ENCODE peak calls at places on chromosomes 5 and 9, in four cellular contexts. F is transverse colon, O is HepG2, W is H1. B is an unnamed sample.

GRCh38 chr5:153618857-153619256 is 128.4 kb downstream of the GRIA1 start:
- DNase-seq in F (no peak), O (no peak), W (no peak), B (no peak)

GRCh38 chr5:55989860-55990259 is 4.9 kb downstream of the IL6ST start:
- DNase-seq in F (no peak), O (peak), W (no peak), B (no peak)

GRCh38 chr5:163645421-163646416 is 140.3 kb downstream of the MAT2B start:
- DNase-seq in F (no peak), O (no peak), W (no peak), B (no peak)

GRCh38 chr9:114484854-114485443 is 20.3 kb downstream of the WHRN start:
- DNase-seq in F (no peak), O (no peak), W (no peak), B (no peak)

GRCh38 chr9:5478214-5478613 is 27.9 kb downstream of the CD274 start:
- DNase-seq in F (no peak), O (no peak), W (no peak), B (no peak)

GRCh38 chr9:120689860-120690259 is 24.4 kb downstream of the MEGF9 start:
- DNase-seq in F (no peak), O (no peak), W (no peak), B (no peak)

GRCh38 chr9:111542497-111543254 is 17.7 kb downstream of the ZNF483 start:
- DNase-seq in F (no peak), O (no peak), W (no peak), B (no peak)

GRCh38 chr5:158116965-158117364 is 258.0 kb upstream of the CLINT1 start:
- DNase-seq in F (no peak), O (no peak), W (no peak), B (no peak)

GRCh38 chr9:126545116-126545515 is 68.6 kb upstream of the LMX1B start:
- DNase-seq in F (no peak), O (no peak), W (no peak), B (peak)

GRCh38 chr9:5556101-5556500 is 45.8 kb downstream of the PDCD1LG2 start:
- DNase-seq in F (no peak), O (no peak), W (no peak), B (no peak)

GRCh38 chr5:83340511-83340918 is 131.0 kb upstream of the VCAN start:
- DNase-seq in F (no peak), O (no peak), W (no peak), B (no peak)

GRCh38 chr9:133512253-133513213 is 12.2 kb downstream of the MYMK start:
- DNase-seq in F (no peak), O (no peak), W (no peak), B (no peak)

GRCh38 chr9:134989206-134990065 is 71.7 kb upstream of the FCN1 start:
- DNase-seq in F (no peak), O (no peak), W (no peak), B (peak)

GRCh38 chr5:58200451-58200850 is 259.4 kb downstream of the PLK2 start:
- DNase-seq in F (no peak), O (no peak), W (no peak), B (no peak)

GRCh38 chr5:31476607-31477200 is 55.2 kb downstream of the DROSHA start:
- DNase-seq in F (no peak), O (no peak), W (no peak), B (no peak)

GRCh38 chr5:130514984-130515690 is 610.9 kb downstream of the CHSY3 start:
- DNase-seq in F (no peak), O (no peak), W (no peak), B (no peak)

GRCh38 chr5:67677422-67677970 is 480.9 kb upstream of the CD180 start:
- DNase-seq in F (no peak), O (no peak), W (no peak), B (no peak)

GRCh38 chr9:18791074-18791473 is 241.9 kb downstream of the SAXO1 start:
- DNase-seq in F (no peak), O (peak), W (peak), B (no peak)

GRCh38 chr9:71509054-71509453 is 259.3 kb downstream of the CEMIP2 start:
- DNase-seq in F (no peak), O (no peak), W (no peak), B (no peak)

GRCh38 chr9:93064392-93065124 is 6.1 kb downstream of the SUSD3 start:
- DNase-seq in F (peak), O (no peak), W (no peak), B (no peak)

GRCh38 chr9:81389569-81389993 is 299.8 kb downstream of the TLE1 start:
- DNase-seq in F (peak), O (peak), W (no peak), B (no peak)

GRCh38 chr9:124885551-124885950 is 23.6 kb downstream of the ARPC5L start:
- DNase-seq in F (no peak), O (no peak), W (no peak), B (no peak)

DNA sequence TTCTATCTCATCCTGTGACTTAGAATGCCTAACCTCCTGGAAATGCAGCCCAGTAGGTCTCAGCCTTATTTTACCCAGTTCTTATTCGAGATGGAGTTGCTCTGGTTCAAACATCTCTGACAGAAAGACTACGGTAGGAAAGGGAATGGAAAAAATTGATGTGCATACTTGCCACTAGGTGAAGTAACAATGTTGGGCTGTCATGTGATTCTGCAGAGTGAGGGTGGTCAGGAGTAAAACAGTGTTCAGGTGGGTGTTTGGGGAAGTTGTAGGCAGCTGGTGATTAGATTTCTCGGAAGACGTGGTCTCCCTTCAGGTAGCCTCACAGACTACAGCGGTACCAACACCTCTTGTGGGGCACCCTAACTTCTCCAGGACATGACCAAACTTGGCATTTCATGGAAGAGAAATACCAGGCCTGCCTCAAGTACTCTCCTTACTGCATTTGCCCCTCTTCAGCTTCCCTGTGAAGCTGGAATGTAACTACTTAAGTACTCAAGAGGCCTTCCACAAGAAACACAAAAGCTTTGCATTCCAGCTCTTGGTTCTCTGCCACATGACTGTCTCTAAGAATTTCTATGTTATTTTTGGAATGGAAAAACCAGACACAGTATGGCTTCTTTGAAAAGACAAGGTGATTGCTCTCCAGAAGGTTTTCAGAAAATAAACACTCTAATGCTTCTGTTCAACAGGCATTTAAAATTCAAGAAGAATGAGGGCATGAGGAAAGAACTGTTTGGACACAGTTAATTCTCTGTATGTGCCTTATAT is 17.4 kb upstream of the ENTREP1 start:
- DNase-seq in F (no peak), O (no peak), W (peak), B (no peak)
- TF ChIP-seq EP300 in F (no peak), O (no peak), W (peak), B (no peak)

GRCh38 chr5:172757394-172758010 is 13.5 kb downstream of the DUSP1 start:
- DNase-seq in F (no peak), O (no peak), W (no peak), B (peak)

GRCh38 chr5:172754957-172755356 is 16.0 kb downstream of the DUSP1 start:
- DNase-seq in F (no peak), O (no peak), W (no peak), B (no peak)

GRCh38 chr5:172758077-172758835 is 12.7 kb downstream of the DUSP1 start:
- DNase-seq in F (no peak), O (no peak), W (no peak), B (peak)

GRCh38 chr5:172758836-172759149 is 12.2 kb downstream of the DUSP1 start:
- DNase-seq in F (no peak), O (no peak), W (no peak), B (no peak)

GRCh38 chr5:172756764-172757393 is 14.1 kb downstream of the DUSP1 start:
- DNase-seq in F (no peak), O (no peak), W (no peak), B (peak)
- TF ChIP-seq POLR2AphosphoS5 in F (no peak), O (no peak), W (no peak), B (no peak)

DNA sequence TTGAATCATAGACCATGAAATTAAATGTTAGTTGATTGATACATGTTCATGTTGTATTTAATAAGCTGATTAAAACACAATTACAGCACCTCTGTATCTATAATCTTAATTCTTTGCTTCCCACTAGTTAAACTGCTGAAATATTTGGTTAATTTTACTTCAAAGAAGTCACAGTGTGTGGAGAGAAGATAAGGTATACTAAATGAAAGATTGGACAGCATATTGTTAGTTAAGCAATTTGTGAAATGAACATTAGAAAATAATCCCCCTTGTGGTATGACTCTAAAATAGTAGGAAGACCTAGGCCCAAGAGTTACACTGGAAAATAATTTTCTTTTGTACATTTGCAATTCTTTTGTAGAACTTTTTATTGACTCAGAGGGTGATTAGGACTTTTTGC is 30.3 kb downstream of the MAN2A1 start:
- DNase-seq in F (no peak), O (no peak), W (no peak), B (no peak)
- TF ChIP-seq POLR2A in F (no peak), O (no peak), W (no peak), B (no peak)

DNA sequence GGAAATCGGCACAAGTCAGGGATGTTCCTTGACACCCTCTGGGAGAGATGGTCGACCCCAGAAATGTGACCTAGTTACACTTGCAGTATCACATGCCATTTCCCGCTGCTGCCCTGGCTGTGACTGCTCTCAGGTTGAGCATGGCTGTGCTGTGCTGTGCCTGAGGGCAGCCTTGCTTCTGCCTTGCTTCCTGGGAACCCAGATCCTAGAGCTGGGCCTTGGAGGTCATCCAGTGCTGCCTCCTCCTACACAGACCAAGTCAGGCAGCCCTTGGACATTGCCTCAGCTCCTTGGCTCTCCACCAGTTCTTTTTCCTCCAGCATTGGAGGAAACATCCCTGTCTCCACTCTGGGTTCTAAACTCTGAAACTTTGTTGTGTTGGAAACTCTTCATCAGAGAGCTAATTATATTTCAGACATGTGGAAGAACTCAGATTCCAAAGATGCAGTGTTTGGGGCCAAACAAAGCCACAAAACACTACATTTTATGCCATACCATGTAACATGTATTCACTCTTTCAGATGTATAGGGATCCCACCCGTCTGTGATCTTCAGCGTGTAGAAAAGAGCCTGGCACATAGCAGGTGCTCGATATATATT is 6.1 kb downstream of the MAMDC2 start:
- DNase-seq in F (peak), O (no peak), W (no peak), B (peak)
- TF ChIP-seq EP300 in F (no peak), O (no peak), W (no peak), B (no peak)

DNA sequence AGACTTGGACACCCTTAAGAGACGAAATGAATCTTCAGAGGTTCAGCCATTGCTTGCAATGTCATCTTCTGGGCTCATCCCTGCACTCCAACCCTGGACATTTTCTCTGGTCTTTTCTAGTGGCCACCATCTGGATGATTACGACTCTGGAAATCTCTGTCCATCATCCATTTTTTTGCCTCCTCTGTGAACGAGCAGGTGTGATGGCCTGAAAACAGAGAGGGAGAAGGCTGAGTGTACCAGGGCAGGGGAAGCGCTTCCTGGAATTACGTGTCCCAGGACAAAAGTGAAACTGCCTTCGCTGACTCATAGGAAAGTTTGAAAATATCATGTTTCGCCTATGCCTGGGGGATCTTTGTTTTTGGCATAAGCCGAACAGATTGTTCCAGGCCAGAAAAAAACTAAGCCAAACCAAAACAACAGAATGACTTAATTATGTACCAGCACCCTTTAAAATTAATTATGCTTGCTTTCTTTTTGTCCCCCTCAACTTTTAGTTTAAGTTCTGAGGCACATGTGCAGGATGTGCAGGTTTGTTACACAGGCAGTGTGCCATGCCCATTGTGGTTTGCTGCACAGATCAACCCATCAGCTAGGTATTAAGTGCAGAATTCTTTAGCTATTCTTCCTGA is 31.9 kb downstream of the ANKRD33B start:
- DNase-seq in F (no peak), O (peak), W (no peak), B (no peak)
- TF ChIP-seq POLR2AphosphoS5 in F (peak), O (no peak), W (no peak), B (no peak)

GRCh38 chr5:100900796-100901731 is 2.0 kb downstream of the ST8SIA4 start:
- DNase-seq in F (peak), O (no peak), W (no peak), B (peak)

GRCh38 chr5:100902406-100903035 is 561 bp downstream of the ST8SIA4 start:
- DNase-seq in F (no peak), O (no peak), W (no peak), B (no peak)

GRCh38 chr5:100900142-100900795 is 2.8 kb downstream of the ST8SIA4 start:
- DNase-seq in F (peak), O (no peak), W (no peak), B (peak)

GRCh38 chr5:100903036-100903887 is at the start of gene ST8SIA4:
- DNase-seq in F (peak), O (no peak), W (peak), B (peak)

GRCh38 chr5:100901851-100902341 is 1.2 kb downstream of the ST8SIA4 start:
- DNase-seq in F (peak), O (no peak), W (no peak), B (peak)
- TF ChIP-seq POLR2A in F (no peak), O (no peak), W (no peak), B (no peak)

GRCh38 chr5:141618030-141618803 is 583 bp downstream of the DIAPH1 start:
- DNase-seq in F (peak), O (peak), W (no peak), B (no peak)
- TF ChIP-seq EP300 in F (no peak), O (no peak), W (no peak), B (no peak)